ENCODE peak calls at places on chromosomes 7 and 10, in eight cellular contexts. F, S, V, P, U, G, M and B are unnamed samples. For H3K9me3, the result is how much of the 10 kb centered on the place peaks cover.

GRCh38 chr10:59803714-59804113 is 50.5 kb upstream of the MRLN start:
- DNase-seq in G (no peak), F (no peak), M (no peak), U (no peak), S (no peak), P (no peak), V (no peak), B (no peak)

GRCh38 chr10:122342293-122343134 is 32.0 kb upstream of the PLEKHA1 start:
- DNase-seq in M (peak), V (peak), G (no peak), S (no peak), P (peak), U (peak), F (no peak), B (peak)

GRCh38 chr7:36224916-36225858 is 72.1 kb downstream of the EEPD1 start:
- DNase-seq in F (no peak), P (no peak), M (no peak), G (no peak), S (no peak), U (no peak), V (no peak), B (no peak)

GRCh38 chr7:128783143-128783799 is 7.7 kb upstream of the OPN1SW start:
- DNase-seq in G (peak), M (peak), U (no peak), F (peak), P (peak), V (peak), S (no peak), B (peak)

GRCh38 chr7:101940830-101941229 is 123.4 kb downstream of the CUX1 start:
- DNase-seq in V (peak), U (no peak), M (peak), G (no peak), S (no peak), F (peak), P (no peak), B (peak)

GRCh38 chr7:45718464-45719330 is 144.5 kb downstream of the ADCY1 start:
- DNase-seq in M (no peak), F (peak), V (no peak), P (no peak), G (no peak), U (no peak), S (no peak), B (no peak)

GRCh38 chr7:143882020-143882610 is 19.9 kb downstream of the TCAF1 start:
- DNase-seq in M (peak), G (peak), P (no peak), V (no peak), F (peak), U (no peak), S (no peak), B (peak)

GRCh38 chr10:90846746-90847145 is 11.1 kb downstream of the HTR7 start:
- DNase-seq in U (no peak), S (no peak), G (no peak), P (no peak), V (no peak), F (no peak), M (no peak), B (no peak)

GRCh38 chr10:104142081-104142480 is 20.1 kb downstream of the SFR1 start:
- DNase-seq in U (no peak), G (no peak), S (no peak), P (no peak), M (no peak), V (no peak), F (no peak), B (no peak)

GRCh38 chr10:69866688-69867461 is 65.2 kb downstream of the COL13A1 start:
- DNase-seq in P (peak), F (peak), S (no peak), V (no peak), U (no peak), M (peak), G (peak), B (peak)

GRCh38 chr10:122164028-122164601 is 107.0 kb upstream of the BTBD16 start:
- DNase-seq in G (no peak), S (no peak), M (peak), P (no peak), F (no peak), V (no peak), U (no peak), B (no peak)

GRCh38 chr7:47100815-47101435 is 481.0 kb downstream of the TNS3 start:
- DNase-seq in S (no peak), P (no peak), U (no peak), F (peak), V (peak), M (peak), G (peak), B (peak)

GRCh38 chr10:5861269-5862031 is 28.2 kb downstream of the ANKRD16 start:
- DNase-seq in F (no peak), U (no peak), S (no peak), V (peak), P (peak), G (no peak), M (no peak), B (no peak)

GRCh38 chr7:112587504-112587903 is 106.7 kb downstream of the LSMEM1 start:
- DNase-seq in U (no peak), V (no peak), S (no peak), P (no peak), F (no peak), M (peak), G (no peak), B (no peak)

GRCh38 chr10:91908358-91909177 is 718 bp downstream of the FGFBP3 start:
- DNase-seq in M (peak), U (peak), S (peak), F (peak), P (no peak), V (peak), G (peak), B (peak)

GRCh38 chr7:37376386-37376785 is 72.3 kb downstream of the ELMO1 start:
- DNase-seq in U (no peak), G (no peak), S (no peak), P (no peak), F (no peak), V (peak), M (no peak), B (no peak)

GRCh38 chr7:151117565-151117964 is 31.3 kb downstream of the AGAP3 start:
- DNase-seq in U (no peak), P (no peak), M (no peak), F (no peak), G (no peak), V (no peak), S (no peak), B (no peak)

GRCh38 chr10:8273749-8274148 is 219.3 kb downstream of the GATA3 start:
- DNase-seq in G (no peak), S (no peak), V (no peak), P (no peak), U (no peak), F (no peak), M (no peak), B (no peak)

GRCh38 chr10:104640339-104641149 is 546 bp upstream of the SORCS3 start:
- DNase-seq in V (no peak), F (no peak), G (no peak), M (peak), P (no peak), S (no peak), U (no peak), B (no peak)

GRCh38 chr7:22435720-22436119 is 64.3 kb downstream of the STEAP1B start:
- DNase-seq in V (no peak), U (no peak), G (no peak), M (no peak), S (no peak), F (no peak), P (no peak), B (no peak)

GRCh38 chr7:8702807-8703206 is 269.4 kb downstream of the NXPH1 start:
- DNase-seq in M (no peak), U (no peak), P (no peak), G (no peak), F (no peak), S (no peak), V (no peak), B (no peak)

GRCh38 chr7:56175784-56176183 is 59.6 kb upstream of the NUPR2 start:
- DNase-seq in F (no peak), V (no peak), G (no peak), U (no peak), P (no peak), S (no peak), M (no peak), B (no peak)
- H3K9me3 ChIP-seq in F (half or more), V (under half), G (under half), U (under half), P (under half), S (under half), M (half or more), B (under half)

GRCh38 chr10:108779501-108779900 is 1143.8 kb downstream of the XPNPEP1 start:
- DNase-seq in M (no peak), S (no peak), V (no peak), F (no peak), U (no peak), G (no peak), P (no peak), B (no peak)
- H3K9me3 ChIP-seq in M (half or more), S (under half), V (under half), F (under half), U (under half), G (under half), P (under half), B (under half)

GRCh38 chr7:158044156-158044823 is 543.3 kb downstream of the PTPRN2 start:
- DNase-seq in F (no peak), U (no peak), M (peak), P (no peak), V (no peak), G (no peak), S (peak), B (no peak)
- H3K9me3 ChIP-seq in F (under half), U (under half), M (half or more), P (half or more), V (under half), G (under half), S (under half), B (under half)

GRCh38 chr7:71220210-71220695 is 88.3 kb downstream of the GALNT17 start:
- DNase-seq in S (no peak), U (no peak), M (peak), P (no peak), F (no peak), V (no peak), G (no peak), B (no peak)
- H3K9me3 ChIP-seq in S (half or more), U (under half), M (under half), P (under half), F (under half), V (under half), G (under half), B (under half)

GRCh38 chr7:64516451-64516850 is 46.4 kb downstream of the ZNF680 start:
- DNase-seq in M (no peak), U (no peak), P (no peak), F (no peak), V (no peak), S (no peak), G (no peak), B (no peak)

GRCh38 chr7:64515330-64515729 is 47.5 kb downstream of the ZNF680 start:
- DNase-seq in P (no peak), V (no peak), F (no peak), U (no peak), G (no peak), M (no peak), S (no peak), B (no peak)

GRCh38 chr7:64521409-64521984 is 41.4 kb downstream of the ZNF680 start:
- DNase-seq in P (no peak), M (no peak), G (no peak), F (no peak), S (no peak), V (no peak), U (no peak), B (no peak)

DNA sequence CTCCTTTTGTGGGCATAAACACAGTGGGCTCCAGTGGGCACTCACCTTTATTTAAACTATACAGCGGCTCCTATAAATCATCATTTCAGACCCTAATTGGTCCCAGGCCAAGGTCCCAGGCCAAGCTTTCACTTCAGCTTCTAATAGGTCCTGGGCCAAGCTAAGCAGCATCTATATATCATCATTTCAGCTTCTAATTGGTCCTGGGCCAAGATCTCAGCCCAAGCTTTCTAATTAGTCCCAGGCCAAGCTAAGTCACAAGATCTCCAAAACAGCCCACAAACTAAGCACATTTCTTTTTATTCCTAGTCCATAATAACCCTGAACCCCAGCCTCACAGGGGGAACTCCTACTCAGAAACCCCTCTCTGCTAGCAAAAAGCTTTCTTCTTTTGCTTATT is 47.1 kb downstream of the ZNF680 start:
- DNase-seq in P (no peak), S (no peak), U (no peak), G (no peak), V (no peak), F (no peak), M (no peak), B (no peak)
- H3K9me3 ChIP-seq in P (under half), S (half or more), U (half or more), G (half or more), V (half or more), F (under half), M (half or more), B (under half)

DNA sequence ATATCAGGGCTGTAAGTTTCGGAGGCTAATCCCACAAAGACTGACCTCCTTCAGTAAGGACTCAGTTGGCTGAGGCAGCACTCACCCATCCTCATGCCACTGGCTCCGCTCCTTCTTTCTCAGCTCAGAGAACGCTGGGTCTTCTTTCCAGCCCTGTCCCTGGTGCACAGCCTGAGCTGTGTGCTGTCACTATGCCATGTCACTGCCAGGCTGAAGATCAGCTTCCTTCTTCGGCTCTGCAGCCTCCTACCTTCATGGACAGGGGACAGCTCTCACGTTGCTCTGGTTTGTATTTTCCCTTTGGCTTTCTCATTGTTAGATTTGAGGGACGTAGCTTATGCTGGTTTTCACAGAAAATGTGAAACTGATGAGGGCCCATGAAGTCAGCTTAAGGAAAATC is 437.3 kb downstream of the GLRX3 start:
- DNase-seq in G (no peak), M (no peak), F (peak), S (no peak), V (no peak), U (no peak), P (no peak), B (no peak)
- H3K9me3 ChIP-seq in G (under half), M (under half), F (under half), S (under half), V (under half), U (under half), P (half or more), B (under half)

GRCh38 chr7:158365332-158365731 is 222.3 kb downstream of the PTPRN2 start:
- DNase-seq in G (no peak), U (no peak), S (peak), F (no peak), V (no peak), M (no peak), P (no peak), B (no peak)
- H3K9me3 ChIP-seq in G (under half), U (under half), S (under half), F (under half), V (under half), M (half or more), P (half or more), B (under half)

DNA sequence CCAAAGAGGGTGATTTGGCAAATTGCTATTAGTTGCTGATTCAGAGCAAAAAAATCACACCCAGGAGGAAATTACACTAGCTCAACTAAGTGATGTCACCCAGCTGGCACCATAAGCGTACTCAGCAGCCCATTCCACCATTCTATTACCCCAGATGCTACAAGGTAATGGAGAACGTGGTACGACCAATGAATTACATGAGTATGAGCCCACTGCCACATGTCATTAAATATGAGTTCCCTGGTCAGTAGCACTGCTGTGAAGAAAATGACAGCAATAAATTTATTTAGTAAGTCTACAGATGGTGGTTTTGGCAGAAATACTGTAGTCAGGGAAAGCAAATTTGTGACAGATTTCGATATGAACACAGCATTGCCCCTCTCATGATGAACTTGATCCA is 154.1 kb downstream of the VWC2 start:
- DNase-seq in G (no peak), V (no peak), P (no peak), U (no peak), S (no peak), M (no peak), F (no peak), B (no peak)
- H3K9me3 ChIP-seq in G (under half), V (under half), P (under half), U (under half), S (under half), M (under half), F (under half), B (under half)

GRCh38 chr10:129945031-129945430 is 19.0 kb downstream of the EBF3 start:
- DNase-seq in F (no peak), M (no peak), P (no peak), V (no peak), U (no peak), G (peak), S (no peak), B (no peak)
- H3K9me3 ChIP-seq in F (under half), M (under half), P (under half), V (under half), U (under half), G (under half), S (under half), B (under half)